ENCODE peak calls at places on chromosomes 16 and 17, in seven cellular contexts. G, S, M, I, H, Y and O are unnamed samples.

GRCh38 chr16:59632266-59632855 is 898.2 kb upstream of the GOT2 start:
- DNase-seq in M (no peak), H (no peak), I (no peak), Y (no peak), S (peak), G (no peak), O (no peak)

GRCh38 chr17:75549246-75550138 is 24.0 kb downstream of the LLGL2 start:
- DNase-seq in Y (no peak), I (peak), S (no peak), H (peak), G (no peak), M (no peak), O (no peak)

GRCh38 chr17:72587773-72588511 is 467.1 kb downstream of the SOX9 start:
- DNase-seq in S (no peak), H (no peak), G (no peak), Y (no peak), I (no peak), M (no peak), O (no peak)

GRCh38 chr16:85825326-85825725 is 25.8 kb downstream of the COX4I1 start:
- DNase-seq in I (no peak), H (no peak), G (no peak), Y (no peak), M (no peak), S (no peak), O (no peak)

GRCh38 chr17:56752263-56752662 is 81.5 kb downstream of the C17orf67 start:
- DNase-seq in M (peak), H (no peak), S (no peak), G (no peak), I (no peak), Y (no peak), O (no peak)

GRCh38 chr17:41957058-41957868 is 9.3 kb upstream of the CNP start:
- DNase-seq in I (no peak), H (no peak), Y (no peak), M (no peak), S (peak), G (no peak), O (no peak)

GRCh38 chr16:20768121-20768520 is 4.3 kb downstream of the ACSM3 start:
- DNase-seq in Y (no peak), H (no peak), M (no peak), I (no peak), S (no peak), G (no peak), O (peak)

GRCh38 chr17:6328279-6328678 is 106.6 kb downstream of the AIPL1 start:
- DNase-seq in Y (no peak), S (peak), H (no peak), M (no peak), G (no peak), I (no peak), O (no peak)

GRCh38 chr17:28346746-28347246 is 10.5 kb downstream of the POLDIP2 start:
- DNase-seq in I (no peak), G (no peak), H (no peak), Y (no peak), M (no peak), S (peak), O (no peak)

GRCh38 chr17:77107506-77108433 is 33.0 kb upstream of the SEC14L1 start:
- DNase-seq in G (no peak), S (peak), H (no peak), M (no peak), I (no peak), Y (no peak), O (no peak)

GRCh38 chr17:38747385-38748328 is 479 bp downstream of the PCGF2 start:
- DNase-seq in Y (no peak), H (peak), M (no peak), S (peak), I (no peak), G (no peak), O (no peak)

GRCh38 chr16:31214705-31215286 is 877 bp downstream of the TRIM72 start:
- DNase-seq in I (no peak), S (no peak), G (no peak), H (no peak), M (no peak), Y (no peak), O (no peak)

GRCh38 chr17:48871035-48871550 is 21.5 kb upstream of the ATP5MC1 start:
- DNase-seq in H (no peak), I (no peak), M (no peak), S (peak), Y (no peak), G (no peak), O (no peak)

GRCh38 chr16:69298261-69298660 is 12.9 kb upstream of the VPS4A start:
- DNase-seq in S (no peak), H (no peak), I (no peak), Y (no peak), M (no peak), G (no peak), O (no peak)

GRCh38 chr17:77566151-77566550 is 392.4 kb upstream of the TNRC6C start:
- DNase-seq in M (no peak), Y (no peak), I (no peak), S (no peak), H (no peak), G (no peak), O (no peak)

GRCh38 chr17:65314212-65314611 is 177.0 kb downstream of the RGS9 start:
- DNase-seq in M (no peak), I (no peak), G (no peak), H (no peak), Y (no peak), S (no peak), O (no peak)

GRCh38 chr16:57184890-57185445 is 871 bp downstream of the PSME3IP1 start:
- DNase-seq in M (no peak), H (no peak), I (no peak), S (peak), Y (no peak), G (no peak), O (no peak)

GRCh38 chr16:1407749-1408148 is 6.8 kb downstream of the UNKL start:
- DNase-seq in G (no peak), M (no peak), S (no peak), I (no peak), H (no peak), Y (no peak), O (no peak)

GRCh38 chr17:60169921-60170817 is 20.4 kb downstream of the CA4 start:
- DNase-seq in G (no peak), S (no peak), I (no peak), Y (no peak), M (peak), H (no peak), O (no peak)

GRCh38 chr17:31411707-31412285 is 20.3 kb downstream of the RAB11FIP4 start:
- DNase-seq in G (peak), I (no peak), Y (no peak), S (no peak), H (no peak), M (no peak), O (no peak)

GRCh38 chr16:31190818-31191444 is 11.0 kb downstream of the FUS start:
- DNase-seq in G (no peak), S (no peak), M (no peak), Y (no peak), H (no peak), I (no peak), O (no peak)

GRCh38 chr17:42562845-42563509 is 1.0 kb downstream of the COASY start:
- DNase-seq in S (peak), H (no peak), Y (no peak), G (no peak), M (no peak), I (no peak), O (no peak)

GRCh38 chr16:24070851-24071250 is 185.3 kb upstream of the CACNG3 start:
- DNase-seq in Y (peak), S (peak), H (no peak), I (no peak), G (no peak), M (peak), O (no peak)

GRCh38 chr16:54361813-54362212 is 75.2 kb upstream of the IRX3 start:
- DNase-seq in Y (no peak), G (no peak), S (no peak), I (no peak), M (no peak), H (no peak), O (no peak)

GRCh38 chr16:22673463-22673862 is 140.5 kb upstream of the HS3ST2 start:
- DNase-seq in G (peak), H (no peak), M (no peak), I (no peak), Y (no peak), S (no peak), O (no peak)

GRCh38 chr17:82938486-82939212 is 98.8 kb upstream of the ZNF750 start:
- DNase-seq in M (no peak), H (no peak), Y (no peak), S (no peak), I (peak), G (peak), O (no peak)

GRCh38 chr17:67707442-67707841 is 10.3 kb upstream of the NOL11 start:
- DNase-seq in Y (no peak), I (no peak), M (no peak), G (no peak), S (no peak), H (no peak), O (no peak)

GRCh38 chr17:30970757-30971567 is at the start of gene RNF135:
- DNase-seq in M (peak), G (peak), H (peak), Y (no peak), I (peak), S (no peak), O (peak)

GRCh38 chr16:5867250-5867649 is 769.7 kb upstream of the EEF2KMT start:
- DNase-seq in S (no peak), Y (no peak), I (no peak), M (no peak), G (no peak), H (no peak), O (no peak)

GRCh38 chr16:31464348-31464769 is 5.1 kb downstream of the ARMC5 start:
- DNase-seq in H (no peak), S (no peak), M (no peak), Y (no peak), I (no peak), G (no peak), O (no peak)

GRCh38 chr17:47987240-47987835 is 16.4 kb downstream of the CDK5RAP3 start:
- DNase-seq in S (no peak), H (peak), M (no peak), Y (no peak), G (peak), I (no peak), O (no peak)

GRCh38 chr16:48054881-48055601 is 100.8 kb downstream of the ABCC12 start:
- DNase-seq in I (peak), G (no peak), H (peak), S (peak), M (peak), Y (peak), O (no peak)

GRCh38 chr16:16071631-16072244 is 122.3 kb downstream of the ABCC1 start:
- DNase-seq in G (no peak), H (no peak), S (peak), M (no peak), Y (no peak), I (no peak), O (no peak)

GRCh38 chr17:45451131-45451530 is 18.5 kb upstream of the ARHGAP27 start:
- DNase-seq in H (no peak), Y (no peak), M (no peak), I (no peak), G (peak), S (no peak), O (no peak)

DNA sequence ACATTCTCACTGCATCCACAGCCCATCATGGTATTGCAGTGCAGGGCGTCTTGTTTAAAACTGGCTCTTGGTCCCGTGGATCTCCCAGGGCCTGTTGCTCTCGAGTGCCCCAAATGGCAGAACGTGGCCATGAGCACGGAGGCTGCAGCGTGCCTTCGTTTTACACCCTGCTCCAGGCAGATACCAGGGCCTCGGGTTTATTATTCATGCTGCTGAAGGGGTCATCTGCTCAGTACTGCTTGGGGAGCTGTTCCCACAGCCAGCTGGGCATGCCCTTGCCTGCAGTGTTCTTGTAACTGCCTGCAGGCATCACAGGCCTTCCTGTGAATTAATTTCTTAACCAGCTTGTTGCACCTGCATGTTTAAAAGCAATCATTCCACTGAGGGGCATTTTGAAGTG is 129.7 kb upstream of the CHMP6 start:
- DNase-seq in G (peak), M (no peak), S (no peak), H (peak), Y (no peak), I (no peak), O (no peak)
- TF ChIP-seq CTCF in G (peak), M (no peak), S (peak), H (no peak), Y (no peak), I (no peak), O (peak)

GRCh38 chr17:33109331-33110072 is 117.9 kb downstream of the SPACA3 start:
- DNase-seq in S (no peak), H (no peak), M (no peak), Y (no peak), G (no peak), I (no peak), O (no peak)

GRCh38 chr17:33106525-33107162 is 115.0 kb downstream of the SPACA3 start:
- DNase-seq in I (no peak), S (no peak), G (no peak), H (no peak), M (no peak), Y (no peak), O (no peak)
- TF ChIP-seq POLR2AphosphoS5 in I (no peak), S (no peak), G (no peak), H (no peak), M (no peak), Y (no peak), O (no peak)

GRCh38 chr17:1188812-1189211 is 9.0 kb upstream of the ABR start:
- DNase-seq in G (peak), H (peak), I (peak), S (no peak), M (no peak), Y (no peak), O (peak)
- H3K4me3 ChIP-seq in G (no peak), H (no peak), I (peak), S (no peak), M (no peak), Y (no peak), O (peak)

DNA sequence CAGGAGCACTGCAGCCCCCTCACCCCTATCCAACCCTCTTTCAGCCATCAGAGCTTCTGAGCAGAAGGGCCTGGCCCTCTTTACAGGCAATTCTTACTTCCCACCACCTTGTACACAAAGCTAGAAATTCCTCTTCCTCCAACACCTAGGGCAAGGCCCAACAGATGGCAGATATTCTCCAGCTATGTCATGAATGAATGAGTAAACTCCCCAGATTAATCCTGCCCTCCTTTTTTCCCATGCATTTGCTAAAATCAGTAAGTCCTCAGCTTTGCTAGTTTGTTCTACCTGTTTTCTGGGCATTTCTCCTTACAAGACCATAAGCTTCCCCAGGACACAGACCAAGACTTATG is 20.4 kb upstream of the MRPS23 start:
- DNase-seq in G (no peak), H (no peak), Y (no peak), M (no peak), S (no peak), I (no peak), O (no peak)
- TF ChIP-seq CTCF in G (no peak), H (no peak), Y (no peak), M (no peak), S (no peak), I (no peak), O (no peak)

GRCh38 chr17:1571362-1571746 is 8.8 kb upstream of the PITPNA start:
- DNase-seq in M (no peak), H (no peak), I (no peak), Y (no peak), S (no peak), G (no peak), O (no peak)
- TF ChIP-seq POLR2AphosphoS5 in M (no peak), H (no peak), I (no peak), Y (no peak), S (no peak), G (no peak), O (no peak)

DNA sequence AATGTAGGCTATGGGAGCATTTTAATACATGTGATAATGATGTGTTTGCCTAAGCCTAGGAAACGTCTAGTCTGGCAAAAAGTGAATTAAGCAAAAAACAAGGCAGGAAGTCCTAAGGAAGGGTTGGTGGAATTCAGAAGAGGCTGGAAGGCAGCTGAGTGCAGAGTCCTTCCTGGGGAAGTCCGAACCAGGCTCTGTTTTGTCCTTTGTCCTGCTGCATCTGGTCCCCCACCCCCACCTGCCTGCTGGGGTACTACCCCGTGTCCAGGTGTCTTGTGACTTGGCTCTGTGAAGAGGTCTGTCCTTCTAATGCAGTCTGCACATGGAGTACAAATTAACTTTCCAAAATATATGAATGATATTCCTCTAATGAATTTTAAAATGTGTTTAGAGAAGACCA is 1.6 kb upstream of the MYH10 start:
- DNase-seq in G (no peak), H (peak), S (no peak), I (no peak), M (no peak), Y (no peak), O (no peak)
- H3K4me3 ChIP-seq in G (no peak), H (no peak), S (no peak), I (no peak), M (no peak), Y (no peak), O (no peak)

DNA sequence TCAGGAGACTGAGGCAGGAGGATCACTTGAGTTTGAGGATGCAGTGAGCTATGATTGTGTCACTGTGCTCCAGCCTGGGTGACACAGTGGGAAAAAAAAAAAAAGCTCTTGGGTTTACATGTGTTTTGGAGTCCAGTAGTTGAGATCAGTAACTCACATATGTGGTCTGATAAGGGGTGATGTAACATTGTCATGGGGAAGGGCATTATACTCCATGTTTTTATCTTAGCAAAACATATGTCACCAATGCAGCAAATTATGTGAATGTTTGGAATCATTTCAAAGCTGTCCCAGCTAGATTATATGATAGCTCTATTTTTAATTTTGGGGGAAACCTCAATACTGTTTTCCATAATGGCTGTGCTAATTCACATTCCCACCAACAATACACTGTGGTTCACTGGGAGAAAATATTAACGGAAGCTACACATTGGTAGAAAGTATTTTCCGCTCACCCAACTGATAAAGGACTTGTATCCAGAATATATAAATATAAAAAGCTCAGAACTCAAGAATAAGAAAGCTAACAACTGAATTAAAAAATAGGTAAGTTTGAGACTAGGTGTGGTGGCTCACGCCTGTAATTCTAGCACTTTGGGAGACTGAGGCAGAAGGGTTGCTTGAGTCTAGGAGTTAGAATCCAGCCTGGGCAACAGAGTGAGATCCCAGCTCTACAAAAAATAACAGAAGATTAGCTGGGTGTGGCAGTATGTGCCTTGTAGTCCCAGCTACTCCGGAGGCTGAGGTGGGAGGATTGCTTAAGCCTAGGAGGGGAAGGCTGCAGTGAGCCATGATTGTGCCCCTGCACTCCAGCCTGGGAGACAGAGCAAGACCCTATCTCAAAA is 224.1 kb upstream of the TBX2 start:
- DNase-seq in M (no peak), I (no peak), Y (no peak), G (no peak), H (no peak), S (peak), O (no peak)
- TF ChIP-seq CTCF in M (no peak), I (no peak), Y (no peak), G (no peak), H (no peak), S (no peak), O (no peak)

GRCh38 chr16:50683689-50684374 is 2.7 kb upstream of the SNX20 start:
- DNase-seq in S (no peak), Y (no peak), M (peak), I (peak), G (no peak), H (no peak), O (no peak)
- TF ChIP-seq POLR2AphosphoS5 in S (no peak), Y (no peak), M (peak), I (no peak), G (no peak), H (no peak), O (no peak)

DNA sequence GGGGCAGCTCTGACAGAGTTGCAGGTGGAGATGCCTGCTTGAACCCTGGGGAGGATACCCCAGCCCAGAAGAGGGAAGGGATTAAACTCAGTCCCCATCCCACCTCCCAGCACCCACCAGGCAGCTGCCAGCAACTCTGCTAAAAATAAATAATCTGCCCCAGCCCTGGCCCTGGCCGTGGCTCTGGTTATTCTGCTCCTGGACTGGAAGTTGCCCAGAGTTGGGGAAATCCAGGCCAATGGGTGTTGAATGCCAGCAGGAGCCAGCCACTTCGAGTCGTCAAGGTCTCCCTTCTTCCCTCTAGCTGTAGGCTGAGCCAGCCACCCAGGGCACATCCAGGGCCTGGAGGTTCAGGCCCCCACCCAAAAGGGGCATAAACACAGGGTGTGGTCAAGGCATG is 836 bp upstream of the RRAD start:
- DNase-seq in H (no peak), M (no peak), I (peak), G (peak), Y (no peak), S (no peak), O (no peak)
- H3K4me3 ChIP-seq in H (no peak), M (no peak), I (no peak), G (no peak), Y (no peak), S (no peak), O (peak)